ENCODE peak calls at places on chromosomes 4 and X, in seven cellular contexts. X, M, K, P, Q, U and I are unnamed samples.

GRCh38 chr4:62912531-62912930 is 1496.7 kb downstream of the TECRL start:
- DNase-seq in X (no peak), M (no peak), K (no peak), P (no peak), Q (no peak), U (no peak), I (no peak)

GRCh38 chrX:17547658-17548057 is 172.7 kb downstream of the NHS start:
- DNase-seq in X (peak), M (peak), K (peak), P (no peak), Q (no peak), U (peak), I (no peak)

GRCh38 chr4:44629280-44629866 is 22.1 kb downstream of the YIPF7 start:
- DNase-seq in X (peak), M (no peak), K (peak), P (no peak), Q (no peak), U (no peak), I (peak)

GRCh38 chr4:127782275-127783025 is at the start of gene HSPA4L:
- DNase-seq in X (no peak), M (peak), K (peak), P (peak), Q (peak), U (no peak), I (peak)

GRCh38 chrX:153525451-153525850 is 8.0 kb downstream of the ATP2B3 start:
- DNase-seq in X (no peak), M (no peak), K (no peak), P (no peak), Q (no peak), U (no peak), I (no peak)

GRCh38 chr4:156888762-156889161 is 82.8 kb downstream of the PDGFC start:
- DNase-seq in X (peak), M (no peak), K (peak), P (no peak), Q (no peak), U (no peak), I (no peak)

GRCh38 chr4:99878604-99879003 is 15.6 kb downstream of the LAMTOR3 start:
- DNase-seq in X (no peak), M (no peak), K (no peak), P (no peak), Q (no peak), U (no peak), I (no peak)

GRCh38 chr4:152628128-152628527 is 51.7 kb downstream of the TMEM154 start:
- DNase-seq in X (peak), M (no peak), K (no peak), P (no peak), Q (peak), U (no peak), I (no peak)

GRCh38 chrX:95059909-95060308 is 1385.9 kb downstream of the FAM133A start:
- DNase-seq in X (peak), M (no peak), K (no peak), P (no peak), Q (no peak), U (no peak), I (no peak)

GRCh38 chrX:84189125-84189524 is 1.1 kb upstream of the RPS6KA6 start:
- DNase-seq in X (no peak), M (no peak), K (no peak), P (no peak), Q (no peak), U (no peak), I (no peak)